ENCODE peak calls at places on chromosomes 12 and 14, in seven cellular contexts. U, W, B, A, F, K and H are unnamed samples.

GRCh38 chr12:19988457-19988856 is 379.9 kb upstream of the PDE3A start:
- DNase-seq in U (no peak), W (no peak), B (no peak), A (no peak), F (no peak), K (no peak), H (no peak)

GRCh38 chr14:68346540-68347232 is 446.2 kb downstream of the ZFP36L1 start:
- DNase-seq in U (no peak), W (no peak), B (peak; percentile 48), A (no peak), F (no peak), K (no peak), H (no peak)

GRCh38 chr14:100862277-100862676 is 36.4 kb downstream of the MEG3 start:
- DNase-seq in U (no peak), W (no peak), B (peak; percentile 14), A (no peak), F (no peak), K (no peak), H (no peak)

GRCh38 chr14:41749425-41749824 is 142.7 kb downstream of the LRFN5 start:
- DNase-seq in U (no peak), W (no peak), B (peak; percentile 40), A (no peak), F (no peak), K (peak; percentile 7), H (no peak)

GRCh38 chr12:118980407-118981014 is 830 bp upstream of the SRRM4 start:
- DNase-seq in U (no peak), W (no peak), B (no peak), A (no peak), F (no peak), K (no peak), H (no peak)

GRCh38 chr14:94101748-94102147 is 8.8 kb upstream of the IFI27 start:
- DNase-seq in U (no peak), W (no peak), B (no peak), A (no peak), F (no peak), K (no peak), H (no peak)

GRCh38 chr12:109772622-109773321 is 59.1 kb downstream of the FAM222A start:
- DNase-seq in U (no peak), W (no peak), B (no peak), A (no peak), F (no peak), K (no peak), H (no peak)

GRCh38 chr14:55356913-55357312 is 54.7 kb downstream of the ATG14 start:
- DNase-seq in U (no peak), W (no peak), B (no peak), A (no peak), F (no peak), K (no peak), H (no peak)

GRCh38 chr14:23564876-23565275 is 2.7 kb downstream of the AP1G2 start:
- DNase-seq in U (no peak), W (no peak), B (no peak), A (no peak), F (no peak), K (no peak), H (no peak)

GRCh38 chr12:1474567-1475153 is 119.7 kb downstream of the FBXL14 start:
- DNase-seq in U (peak; percentile 66), W (peak; percentile 83), B (peak; percentile 98), A (no peak), F (peak; percentile 80), K (no peak), H (no peak)

GRCh38 chr12:122206976-122207375 is 3.5 kb downstream of the B3GNT4 start:
- DNase-seq in U (no peak), W (no peak), B (no peak), A (no peak), F (no peak), K (no peak), H (no peak)

GRCh38 chr14:31025335-31026075 is at the start of gene AP4S1:
- DNase-seq in U (no peak), W (no peak), B (peak; percentile 26), A (peak; percentile 53), F (no peak), K (peak; percentile 46), H (peak; percentile 24)

GRCh38 chr12:46783881-46784280 is 41.9 kb downstream of the SLC38A4 start:
- DNase-seq in U (no peak), W (no peak), B (peak; percentile 65), A (no peak), F (no peak), K (no peak), H (no peak)

GRCh38 chr14:69771136-69771535 is 4.2 kb downstream of the SRSF5 start:
- DNase-seq in U (no peak), W (no peak), B (no peak), A (no peak), F (no peak), K (no peak), H (no peak)

GRCh38 chr14:77027538-77028383 is 747 bp downstream of the IRF2BPL start:
- DNase-seq in U (peak; percentile 66), W (no peak), B (peak; percentile 81), A (peak; percentile 85), F (no peak), K (peak; percentile 90), H (peak; percentile 57)

GRCh38 chr14:103189481-103190470 is 66.5 kb downstream of the TNFAIP2 start:
- DNase-seq in U (no peak), W (no peak), B (no peak), A (no peak), F (no peak), K (no peak), H (no peak)

GRCh38 chr14:61280092-61280525 is 1.0 kb downstream of the TMEM30B start:
- DNase-seq in U (no peak), W (no peak), B (no peak), A (no peak), F (no peak), K (no peak), H (no peak)

GRCh38 chr12:107277850-107278249 is 184.5 kb upstream of the CRY1 start:
- DNase-seq in U (no peak), W (peak; percentile 21), B (peak; percentile 21), A (no peak), F (peak; percentile 61), K (no peak), H (no peak)

GRCh38 chr12:46948936-46949555 is 123.2 kb upstream of the SLC38A4 start:
- DNase-seq in U (no peak), W (no peak), B (no peak), A (no peak), F (no peak), K (no peak), H (no peak)

GRCh38 chr12:69415471-69416275 is 54.5 kb upstream of the FRS2 start:
- DNase-seq in U (peak; percentile 86), W (peak; percentile 88), B (peak; percentile 95), A (peak; percentile 30), F (peak; percentile 87), K (peak; percentile 34), H (no peak)

DNA sequence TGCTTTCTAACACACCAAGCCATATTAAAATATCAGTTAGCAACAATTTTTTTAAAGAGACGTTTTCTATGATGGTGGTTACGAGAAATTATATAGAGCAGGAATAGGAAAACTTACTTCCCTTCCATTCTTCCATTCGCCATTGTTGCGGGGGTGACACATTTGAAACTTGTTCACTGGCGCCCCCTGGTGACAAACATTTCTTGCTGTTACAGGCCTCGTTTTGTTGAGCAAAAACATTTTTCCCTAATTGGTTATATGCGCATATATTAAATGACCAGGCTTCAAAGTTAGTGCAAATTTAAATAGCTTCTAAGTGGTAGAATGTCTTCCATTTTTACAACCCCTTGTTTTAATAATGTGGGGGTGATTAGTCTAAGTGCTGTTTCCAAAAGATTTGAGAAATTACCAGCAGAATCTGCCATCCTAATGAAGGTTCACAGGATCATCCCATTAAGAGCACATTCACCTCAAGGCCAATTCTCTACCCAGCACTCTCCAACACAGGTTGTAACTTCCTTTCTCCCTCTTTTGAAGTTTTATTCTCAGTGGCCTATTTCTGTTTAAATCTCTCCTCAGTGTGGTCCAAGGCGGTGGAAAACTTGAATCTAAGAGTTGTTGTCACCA is 1124.7 kb downstream of the FLRT2 start:
- DNase-seq in U (no peak), W (no peak), B (peak; percentile 47), A (no peak), F (peak; percentile 6), K (no peak), H (peak; percentile 3)
- TF ChIP-seq CTCF in U (no peak), W (peak; percentile 44), B (peak; percentile 1), A (peak; percentile 34), F (peak; percentile 45), K (no peak), H (no peak)

DNA sequence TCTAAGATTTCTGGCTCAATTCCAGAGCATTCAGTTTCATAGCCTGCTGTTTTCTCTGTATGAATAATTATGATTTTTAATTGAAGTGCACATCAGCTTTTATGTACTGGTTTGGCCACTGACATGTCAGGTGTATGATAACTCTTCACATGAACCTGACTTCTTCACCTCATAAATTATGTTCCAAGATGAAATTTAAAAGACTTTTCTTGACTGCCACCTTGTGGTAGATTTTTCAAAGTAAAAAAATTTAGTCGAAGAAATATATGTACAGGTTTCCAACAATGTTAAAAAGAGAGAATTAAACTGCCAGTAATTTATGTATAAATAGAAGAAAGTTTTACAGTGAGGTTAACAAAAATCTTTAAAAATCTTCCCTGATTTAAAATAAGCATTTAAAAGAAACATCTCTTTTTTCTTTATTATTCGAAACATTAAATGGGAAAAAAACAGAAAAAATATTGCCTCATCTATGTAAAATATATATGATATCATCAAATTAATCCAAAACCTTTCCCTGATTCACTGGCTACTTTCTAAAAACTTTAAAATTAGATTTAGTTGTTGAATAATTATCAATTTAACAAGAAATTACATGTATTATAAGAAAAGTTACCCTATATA is 124.9 kb upstream of the ATXN7L3B start:
- DNase-seq in U (no peak), W (no peak), B (peak; percentile 24), A (no peak), F (peak; percentile 1), K (no peak), H (no peak)
- TF ChIP-seq CTCF in U (peak; percentile 38), W (peak; percentile 50), B (peak; percentile 20), A (peak; percentile 26), F (no peak), K (no peak), H (peak; percentile 33)

GRCh38 chr14:66196670-66197069 is 289.5 kb upstream of the CCDC196 start:
- DNase-seq in U (no peak), W (no peak), B (no peak), A (no peak), F (no peak), K (no peak), H (no peak)
- TF ChIP-seq CTCF in U (no peak), W (no peak), B (no peak), A (no peak), F (no peak), K (no peak), H (no peak)

GRCh38 chr12:7375145-7375543 is 68.8 kb downstream of the CD163L1 start:
- DNase-seq in U (no peak), W (no peak), B (no peak), A (no peak), F (no peak), K (no peak), H (no peak)

GRCh38 chr12:7373226-7373625 is 69.4 kb downstream of the ACSM4 start:
- DNase-seq in U (no peak), W (no peak), B (no peak), A (no peak), F (no peak), K (no peak), H (no peak)

GRCh38 chr12:7376196-7376595 is 67.8 kb downstream of the CD163L1 start:
- DNase-seq in U (no peak), W (peak; percentile 7), B (peak; percentile 12), A (no peak), F (no peak), K (no peak), H (no peak)

GRCh38 chr12:7369274-7369729 is 65.4 kb downstream of the ACSM4 start:
- DNase-seq in U (peak; percentile 8), W (no peak), B (no peak), A (peak; percentile 39), F (no peak), K (no peak), H (no peak)

GRCh38 chr12:7374423-7375144 is 69.4 kb downstream of the CD163L1 start:
- DNase-seq in U (no peak), W (no peak), B (peak; percentile 14), A (no peak), F (no peak), K (peak; percentile 21), H (no peak)
- TF ChIP-seq CTCF in U (peak; percentile 69), W (peak; percentile 44), B (peak; percentile 28), A (no peak), F (peak; percentile 38), K (peak; percentile 11), H (no peak)